ENCODE peak calls at places on chromosomes 1 and 21, in eight cellular contexts. One of them, this sample, is unnamed.
A peak's percentile ranks its signal among the peaks of the same experiment; 100 is the strongest.

GRCh38 chr1:111516008-111516535 is 12.6 kb upstream of the ADORA3 start:
- DNase-seq in glutamatergic neuron: no peak
- DNase-seq in neural crest cell: no peak
- DNase-seq in tibial nerve: no peak
- DNase-seq in GM23338: peak; percentile 93
- DNase-seq in endothelial cell of umbilical vein: peak; percentile 75
- DNase-seq in cardiac muscle cell: peak; percentile 89
- DNase-seq in endothelial cell: peak; percentile 37
- DNase-seq in this sample: no peak

GRCh38 chr21:46095106-46095719 is 2.7 kb upstream of the COL6A2 start:
- DNase-seq in neural crest cell: no peak
- DNase-seq in tibial nerve: no peak
- DNase-seq in GM23338: no peak
- DNase-seq in endothelial cell of umbilical vein: no peak
- DNase-seq in glutamatergic neuron: no peak
- DNase-seq in endothelial cell: no peak
- DNase-seq in cardiac muscle cell: no peak
- DNase-seq in this sample: no peak

GRCh38 chr1:180301135-180301737 is 71.2 kb downstream of the LHX4 start:
- DNase-seq in endothelial cell of umbilical vein: no peak
- DNase-seq in endothelial cell: no peak
- DNase-seq in neural crest cell: no peak
- DNase-seq in cardiac muscle cell: no peak
- DNase-seq in glutamatergic neuron: no peak
- DNase-seq in GM23338: no peak
- DNase-seq in tibial nerve: no peak
- DNase-seq in this sample: no peak

GRCh38 chr1:111851552-111851951 is 95.9 kb downstream of the DDX20 start:
- DNase-seq in glutamatergic neuron: no peak
- DNase-seq in endothelial cell of umbilical vein: no peak
- DNase-seq in neural crest cell: no peak
- DNase-seq in endothelial cell: no peak
- DNase-seq in cardiac muscle cell: no peak
- DNase-seq in tibial nerve: no peak
- DNase-seq in GM23338: peak; percentile 41
- DNase-seq in this sample: no peak

GRCh38 chr1:44677201-44677520 is 2.6 kb downstream of the ARMH1 start:
- DNase-seq in neural crest cell: no peak
- DNase-seq in endothelial cell: no peak
- DNase-seq in glutamatergic neuron: no peak
- DNase-seq in endothelial cell of umbilical vein: peak; percentile 30
- DNase-seq in GM23338: peak; percentile 71
- DNase-seq in cardiac muscle cell: peak; percentile 65
- DNase-seq in tibial nerve: no peak
- DNase-seq in this sample: no peak

GRCh38 chr1:47679301-47679751 is 241.5 kb downstream of the FOXD2 start:
- DNase-seq in tibial nerve: no peak
- DNase-seq in GM23338: no peak
- DNase-seq in endothelial cell of umbilical vein: no peak
- DNase-seq in cardiac muscle cell: peak; percentile 39
- DNase-seq in neural crest cell: no peak
- DNase-seq in glutamatergic neuron: no peak
- DNase-seq in endothelial cell: no peak
- DNase-seq in this sample: no peak

GRCh38 chr1:1914842-1915692 is at the start of gene CALML6:
- DNase-seq in endothelial cell: no peak
- DNase-seq in neural crest cell: no peak
- DNase-seq in GM23338: no peak
- DNase-seq in cardiac muscle cell: no peak
- DNase-seq in endothelial cell of umbilical vein: no peak
- DNase-seq in tibial nerve: no peak
- DNase-seq in glutamatergic neuron: peak; percentile 17
- DNase-seq in this sample: no peak

GRCh38 chr1:228043281-228043845 is 36.6 kb downstream of the WNT3A start:
- DNase-seq in glutamatergic neuron: no peak
- DNase-seq in endothelial cell of umbilical vein: no peak
- DNase-seq in tibial nerve: no peak
- DNase-seq in neural crest cell: no peak
- DNase-seq in GM23338: no peak
- DNase-seq in endothelial cell: no peak
- DNase-seq in cardiac muscle cell: no peak
- DNase-seq in this sample: no peak

GRCh38 chr1:41578712-41579335 is 94.3 kb upstream of the EDN2 start:
- DNase-seq in cardiac muscle cell: peak; percentile 32
- DNase-seq in GM23338: peak; percentile 65
- DNase-seq in tibial nerve: no peak
- DNase-seq in endothelial cell of umbilical vein: peak; percentile 27
- DNase-seq in endothelial cell: no peak
- DNase-seq in glutamatergic neuron: no peak
- DNase-seq in neural crest cell: no peak
- DNase-seq in this sample: no peak

GRCh38 chr1:4657920-4658585 is 3.6 kb downstream of the AJAP1 start:
- DNase-seq in neural crest cell: no peak
- DNase-seq in GM23338: no peak
- DNase-seq in glutamatergic neuron: peak; percentile 16
- DNase-seq in cardiac muscle cell: no peak
- DNase-seq in tibial nerve: no peak
- DNase-seq in endothelial cell of umbilical vein: no peak
- DNase-seq in endothelial cell: no peak
- DNase-seq in this sample: peak; percentile 21

GRCh38 chr1:223129229-223129851 is 13.7 kb downstream of the TLR5 start:
- DNase-seq in cardiac muscle cell: peak; percentile 65
- DNase-seq in neural crest cell: peak; percentile 87
- DNase-seq in glutamatergic neuron: peak; percentile 79
- DNase-seq in GM23338: peak; percentile 86
- DNase-seq in endothelial cell of umbilical vein: peak; percentile 58
- DNase-seq in tibial nerve: peak; percentile 58
- DNase-seq in endothelial cell: peak; percentile 91
- DNase-seq in this sample: peak; percentile 91

GRCh38 chr1:82880506-82880905 is 1079.8 kb downstream of the ADGRL2 start:
- DNase-seq in endothelial cell: no peak
- DNase-seq in tibial nerve: no peak
- DNase-seq in GM23338: no peak
- DNase-seq in endothelial cell of umbilical vein: no peak
- DNase-seq in neural crest cell: no peak
- DNase-seq in cardiac muscle cell: no peak
- DNase-seq in glutamatergic neuron: no peak
- DNase-seq in this sample: no peak

GRCh38 chr1:152109231-152109997 is 5.8 kb downstream of the TCHH start:
- DNase-seq in endothelial cell: peak; percentile 15
- DNase-seq in cardiac muscle cell: no peak
- DNase-seq in GM23338: peak; percentile 44
- DNase-seq in endothelial cell of umbilical vein: no peak
- DNase-seq in neural crest cell: no peak
- DNase-seq in glutamatergic neuron: no peak
- DNase-seq in tibial nerve: no peak
- DNase-seq in this sample: no peak

GRCh38 chr1:118116909-118117308 is 68.1 kb downstream of the SPAG17 start:
- DNase-seq in glutamatergic neuron: no peak
- DNase-seq in GM23338: no peak
- DNase-seq in endothelial cell: no peak
- DNase-seq in endothelial cell of umbilical vein: no peak
- DNase-seq in cardiac muscle cell: no peak
- DNase-seq in tibial nerve: no peak
- DNase-seq in neural crest cell: no peak
- DNase-seq in this sample: no peak

GRCh38 chr1:204600968-204601367 is 84.6 kb downstream of the LRRN2 start:
- DNase-seq in cardiac muscle cell: no peak
- DNase-seq in endothelial cell of umbilical vein: no peak
- DNase-seq in neural crest cell: no peak
- DNase-seq in tibial nerve: no peak
- DNase-seq in GM23338: peak; percentile 62
- DNase-seq in glutamatergic neuron: no peak
- DNase-seq in endothelial cell: peak; percentile 24
- DNase-seq in this sample: no peak

GRCh38 chr1:184242507-184242943 is 144.3 kb upstream of the C1orf21 start:
- DNase-seq in tibial nerve: no peak
- DNase-seq in endothelial cell: no peak
- DNase-seq in endothelial cell of umbilical vein: peak; percentile 69
- DNase-seq in GM23338: peak; percentile 50
- DNase-seq in cardiac muscle cell: peak; percentile 48
- DNase-seq in glutamatergic neuron: no peak
- DNase-seq in neural crest cell: no peak
- DNase-seq in this sample: no peak

GRCh38 chr1:224544711-224545110 is 71.4 kb upstream of the CNIH3 start:
- DNase-seq in endothelial cell of umbilical vein: no peak
- DNase-seq in cardiac muscle cell: no peak
- DNase-seq in tibial nerve: no peak
- DNase-seq in glutamatergic neuron: no peak
- DNase-seq in endothelial cell: no peak
- DNase-seq in neural crest cell: no peak
- DNase-seq in GM23338: no peak
- DNase-seq in this sample: no peak

GRCh38 chr21:18461743-18462142 is 58.2 kb upstream of the TMPRSS15 start:
- DNase-seq in endothelial cell of umbilical vein: no peak
- DNase-seq in glutamatergic neuron: no peak
- DNase-seq in cardiac muscle cell: no peak
- DNase-seq in neural crest cell: no peak
- DNase-seq in tibial nerve: no peak
- DNase-seq in endothelial cell: no peak
- DNase-seq in GM23338: no peak
- DNase-seq in this sample: no peak

GRCh38 chr1:101366513-101367215 is 129.8 kb downstream of the S1PR1 start:
- DNase-seq in neural crest cell: no peak
- DNase-seq in endothelial cell of umbilical vein: peak; percentile 91
- DNase-seq in glutamatergic neuron: no peak
- DNase-seq in GM23338: no peak
- DNase-seq in endothelial cell: no peak
- DNase-seq in tibial nerve: no peak
- DNase-seq in cardiac muscle cell: peak; percentile 33
- DNase-seq in this sample: no peak

GRCh38 chr1:159839135-159839849 is 12.6 kb downstream of the SLAMF8 start:
- DNase-seq in endothelial cell of umbilical vein: no peak
- DNase-seq in GM23338: no peak
- DNase-seq in neural crest cell: no peak
- DNase-seq in endothelial cell: no peak
- DNase-seq in tibial nerve: no peak
- DNase-seq in cardiac muscle cell: no peak
- DNase-seq in glutamatergic neuron: no peak
- DNase-seq in this sample: no peak

GRCh38 chr1:159832309-159832708 is 5.6 kb downstream of the SLAMF8 start:
- DNase-seq in glutamatergic neuron: no peak
- DNase-seq in tibial nerve: no peak
- DNase-seq in GM23338: no peak
- DNase-seq in cardiac muscle cell: no peak
- DNase-seq in endothelial cell of umbilical vein: no peak
- DNase-seq in endothelial cell: no peak
- DNase-seq in neural crest cell: no peak
- DNase-seq in this sample: no peak

GRCh38 chr1:159835366-159835765 is 8.7 kb downstream of the SLAMF8 start:
- DNase-seq in endothelial cell: no peak
- DNase-seq in endothelial cell of umbilical vein: no peak
- DNase-seq in cardiac muscle cell: no peak
- DNase-seq in GM23338: no peak
- DNase-seq in glutamatergic neuron: no peak
- DNase-seq in neural crest cell: no peak
- DNase-seq in tibial nerve: no peak
- DNase-seq in this sample: no peak

GRCh38 chr1:159838715-159839114 is 12.0 kb downstream of the SLAMF8 start:
- DNase-seq in glutamatergic neuron: no peak
- DNase-seq in GM23338: no peak
- DNase-seq in cardiac muscle cell: no peak
- DNase-seq in endothelial cell: no peak
- DNase-seq in tibial nerve: no peak
- DNase-seq in endothelial cell of umbilical vein: no peak
- DNase-seq in neural crest cell: no peak
- DNase-seq in this sample: no peak

GRCh38 chr1:159835862-159836518 is 9.3 kb downstream of the SLAMF8 start:
- DNase-seq in neural crest cell: no peak
- DNase-seq in endothelial cell of umbilical vein: peak; percentile 18
- DNase-seq in endothelial cell: no peak
- DNase-seq in tibial nerve: no peak
- DNase-seq in cardiac muscle cell: peak; percentile 20
- DNase-seq in GM23338: peak; percentile 16
- DNase-seq in glutamatergic neuron: no peak
- DNase-seq in this sample: no peak
- TF ChIP-seq CTCF in neural crest cell: no peak
- TF ChIP-seq CTCF in endothelial cell of umbilical vein: peak; percentile 22
- TF ChIP-seq CTCF in endothelial cell: no peak
- TF ChIP-seq CTCF in tibial nerve: no peak
- TF ChIP-seq CTCF in cardiac muscle cell: peak; percentile 19
- TF ChIP-seq CTCF in GM23338: peak; percentile 46
- TF ChIP-seq CTCF in glutamatergic neuron: no peak
- TF ChIP-seq CTCF in this sample: no peak

GRCh38 chr1:12194666-12195216 is 27.9 kb downstream of the TNFRSF1B start:
- DNase-seq in endothelial cell of umbilical vein: no peak
- DNase-seq in tibial nerve: no peak
- DNase-seq in neural crest cell: no peak
- DNase-seq in endothelial cell: no peak
- DNase-seq in GM23338: no peak
- DNase-seq in cardiac muscle cell: no peak
- DNase-seq in glutamatergic neuron: no peak
- DNase-seq in this sample: no peak
- TF ChIP-seq CTCF in endothelial cell of umbilical vein: no peak
- TF ChIP-seq CTCF in tibial nerve: no peak
- TF ChIP-seq CTCF in neural crest cell: no peak
- TF ChIP-seq CTCF in endothelial cell: no peak
- TF ChIP-seq CTCF in GM23338: no peak
- TF ChIP-seq CTCF in cardiac muscle cell: no peak
- TF ChIP-seq CTCF in glutamatergic neuron: no peak
- TF ChIP-seq CTCF in this sample: no peak

DNA sequence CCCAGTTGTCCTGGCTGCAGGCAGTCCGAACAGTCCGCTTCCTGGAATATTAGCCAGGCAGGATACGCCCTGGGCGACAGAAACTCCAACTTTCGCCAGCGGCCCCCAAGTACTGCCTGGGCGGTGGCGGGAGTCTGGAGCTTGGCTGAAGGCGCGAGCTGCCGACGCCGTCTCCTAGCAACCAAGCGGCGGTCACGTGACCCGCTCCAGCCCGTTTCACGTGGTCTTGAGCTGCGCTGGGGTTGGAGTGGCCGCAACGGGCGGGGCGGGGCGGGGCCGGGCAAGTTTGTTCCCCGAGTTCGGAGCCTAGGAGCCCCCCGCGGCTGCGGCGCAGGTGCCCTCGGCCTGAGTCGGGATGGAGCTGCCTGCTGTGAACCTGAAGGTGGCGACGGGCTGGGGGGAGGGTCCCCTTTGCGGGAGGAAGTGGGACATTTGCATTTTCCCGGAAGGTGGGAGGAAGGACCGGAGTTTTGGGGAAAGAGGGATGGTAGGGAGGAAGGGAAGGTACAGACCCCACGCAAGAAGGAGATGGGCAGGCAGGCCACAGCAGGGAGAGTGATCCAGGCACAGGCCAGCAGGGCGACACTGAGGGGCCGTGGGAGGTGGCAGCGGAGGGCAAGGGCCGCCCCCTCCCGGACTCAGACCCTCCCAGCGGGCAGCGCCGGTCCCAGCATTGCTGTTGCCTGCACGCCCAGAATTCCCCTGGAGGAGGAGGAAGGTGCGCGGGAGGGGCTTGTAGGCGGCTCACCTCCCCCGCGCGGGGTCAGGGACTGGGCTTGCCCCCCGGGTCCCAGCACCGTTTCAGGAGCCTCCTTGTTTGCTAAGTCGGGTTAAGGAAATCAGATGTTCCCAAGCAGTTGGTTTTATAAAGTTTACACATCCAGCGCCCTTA is at the start of gene AGTRAP:
- DNase-seq in neural crest cell: peak; percentile 90
- DNase-seq in endothelial cell: peak; percentile 91
- DNase-seq in endothelial cell of umbilical vein: peak; percentile 89
- DNase-seq in glutamatergic neuron: peak; percentile 95
- DNase-seq in cardiac muscle cell: peak; percentile 95
- DNase-seq in tibial nerve: peak; percentile 95
- DNase-seq in GM23338: peak; percentile 97
- DNase-seq in this sample: peak; percentile 97
- TF ChIP-seq CTCF in neural crest cell: peak; percentile 27
- TF ChIP-seq CTCF in endothelial cell: no peak
- TF ChIP-seq CTCF in endothelial cell of umbilical vein: peak; percentile 29
- TF ChIP-seq CTCF in glutamatergic neuron: no peak
- TF ChIP-seq CTCF in cardiac muscle cell: no peak
- TF ChIP-seq CTCF in tibial nerve: no peak
- TF ChIP-seq CTCF in GM23338: peak; percentile 17
- TF ChIP-seq CTCF in this sample: no peak

GRCh38 chr1:76145332-76145731 is 70.8 kb downstream of the ST6GALNAC3 start:
- DNase-seq in tibial nerve: no peak
- DNase-seq in endothelial cell: no peak
- DNase-seq in cardiac muscle cell: no peak
- DNase-seq in endothelial cell of umbilical vein: no peak
- DNase-seq in neural crest cell: no peak
- DNase-seq in glutamatergic neuron: no peak
- DNase-seq in GM23338: no peak
- DNase-seq in this sample: no peak
- TF ChIP-seq CTCF in tibial nerve: no peak
- TF ChIP-seq CTCF in endothelial cell: no peak
- TF ChIP-seq CTCF in cardiac muscle cell: no peak
- TF ChIP-seq CTCF in endothelial cell of umbilical vein: no peak
- TF ChIP-seq CTCF in neural crest cell: no peak
- TF ChIP-seq CTCF in glutamatergic neuron: no peak
- TF ChIP-seq CTCF in GM23338: no peak
- TF ChIP-seq CTCF in this sample: no peak